ENCODE peak calls at places on chromosomes 13 and 19, in nine cellular contexts. One of them, this sample, is unnamed.
A peak's percentile ranks its signal among the peaks of the same experiment; 100 is the strongest.

GRCh38 chr13:30864352-30865130 is 41.5 kb upstream of the MEDAG start:
- DNase-seq in psoas muscle: no peak
- DNase-seq in effector memory CD4-positive, alpha-beta T cell: no peak
- DNase-seq in brain microvascular endothelial cell: peak; percentile 96
- DNase-seq in DND-41: no peak
- DNase-seq in naive B cell: no peak
- DNase-seq in left lung: no peak
- DNase-seq in cardiac fibroblast: peak; percentile 95
- DNase-seq in stimulated activated CD8-positive, alpha-beta memory T cell treated with anti-CD3 and anti-CD28 coated beads, Interleukin-2, amount 100 ng/mL, for 1 hour: no peak
- DNase-seq in this sample: peak; percentile 98

GRCh38 chr13:77518266-77518665 is 17.2 kb upstream of the SCEL start:
- DNase-seq in psoas muscle: no peak
- DNase-seq in effector memory CD4-positive, alpha-beta T cell: no peak
- DNase-seq in brain microvascular endothelial cell: no peak
- DNase-seq in DND-41: no peak
- DNase-seq in naive B cell: no peak
- DNase-seq in left lung: no peak
- DNase-seq in cardiac fibroblast: no peak
- DNase-seq in stimulated activated CD8-positive, alpha-beta memory T cell treated with anti-CD3 and anti-CD28 coated beads, Interleukin-2, amount 100 ng/mL, for 1 hour: no peak
- DNase-seq in this sample: no peak

GRCh38 chr13:75417006-75417384 is 65.0 kb downstream of the TBC1D4 start:
- DNase-seq in psoas muscle: peak; percentile 69
- DNase-seq in effector memory CD4-positive, alpha-beta T cell: no peak
- DNase-seq in brain microvascular endothelial cell: no peak
- DNase-seq in DND-41: no peak
- DNase-seq in naive B cell: no peak
- DNase-seq in left lung: no peak
- DNase-seq in cardiac fibroblast: peak; percentile 18
- DNase-seq in stimulated activated CD8-positive, alpha-beta memory T cell treated with anti-CD3 and anti-CD28 coated beads, Interleukin-2, amount 100 ng/mL, for 1 hour: no peak
- DNase-seq in this sample: no peak

GRCh38 chr19:50947123-50947522 is 5.7 kb downstream of the KLK5 start:
- DNase-seq in psoas muscle: no peak
- DNase-seq in effector memory CD4-positive, alpha-beta T cell: no peak
- DNase-seq in brain microvascular endothelial cell: no peak
- DNase-seq in DND-41: no peak
- DNase-seq in naive B cell: no peak
- DNase-seq in left lung: no peak
- DNase-seq in cardiac fibroblast: no peak
- DNase-seq in stimulated activated CD8-positive, alpha-beta memory T cell treated with anti-CD3 and anti-CD28 coated beads, Interleukin-2, amount 100 ng/mL, for 1 hour: no peak
- DNase-seq in this sample: no peak

GRCh38 chr13:105804561-105805190 is 730.8 kb downstream of the EFNB2 start:
- DNase-seq in psoas muscle: no peak
- DNase-seq in effector memory CD4-positive, alpha-beta T cell: no peak
- DNase-seq in brain microvascular endothelial cell: peak; percentile 76
- DNase-seq in DND-41: no peak
- DNase-seq in naive B cell: no peak
- DNase-seq in left lung: no peak
- DNase-seq in cardiac fibroblast: peak; percentile 30
- DNase-seq in stimulated activated CD8-positive, alpha-beta memory T cell treated with anti-CD3 and anti-CD28 coated beads, Interleukin-2, amount 100 ng/mL, for 1 hour: no peak
- DNase-seq in this sample: peak; percentile 63

GRCh38 chr19:4803736-4804695 is 12.5 kb downstream of the FEM1A start:
- DNase-seq in psoas muscle: peak; percentile 84
- DNase-seq in effector memory CD4-positive, alpha-beta T cell: peak; percentile 45
- DNase-seq in brain microvascular endothelial cell: peak; percentile 34
- DNase-seq in DND-41: peak; percentile 80
- DNase-seq in naive B cell: peak; percentile 67
- DNase-seq in left lung: peak; percentile 87
- DNase-seq in cardiac fibroblast: no peak
- DNase-seq in stimulated activated CD8-positive, alpha-beta memory T cell treated with anti-CD3 and anti-CD28 coated beads, Interleukin-2, amount 100 ng/mL, for 1 hour: no peak
- DNase-seq in this sample: peak; percentile 47

GRCh38 chr19:5321851-5322681 is 18.5 kb downstream of the PTPRS start:
- DNase-seq in psoas muscle: no peak
- DNase-seq in effector memory CD4-positive, alpha-beta T cell: no peak
- DNase-seq in brain microvascular endothelial cell: no peak
- DNase-seq in DND-41: no peak
- DNase-seq in naive B cell: peak; percentile 46
- DNase-seq in left lung: peak; percentile 54
- DNase-seq in cardiac fibroblast: no peak
- DNase-seq in stimulated activated CD8-positive, alpha-beta memory T cell treated with anti-CD3 and anti-CD28 coated beads, Interleukin-2, amount 100 ng/mL, for 1 hour: no peak
- DNase-seq in this sample: no peak

GRCh38 chr19:17260842-17261325 is 3.7 kb downstream of the USHBP1 start:
- DNase-seq in psoas muscle: peak; percentile 91
- DNase-seq in effector memory CD4-positive, alpha-beta T cell: peak; percentile 83
- DNase-seq in brain microvascular endothelial cell: peak; percentile 48
- DNase-seq in DND-41: peak; percentile 87
- DNase-seq in naive B cell: peak; percentile 79
- DNase-seq in left lung: peak; percentile 97
- DNase-seq in cardiac fibroblast: peak; percentile 83
- DNase-seq in stimulated activated CD8-positive, alpha-beta memory T cell treated with anti-CD3 and anti-CD28 coated beads, Interleukin-2, amount 100 ng/mL, for 1 hour: peak; percentile 77
- DNase-seq in this sample: peak; percentile 78

GRCh38 chr19:38417544-38418506 is 8.2 kb downstream of the RASGRP4 start:
- DNase-seq in psoas muscle: peak; percentile 80
- DNase-seq in effector memory CD4-positive, alpha-beta T cell: peak; percentile 42
- DNase-seq in brain microvascular endothelial cell: no peak
- DNase-seq in DND-41: no peak
- DNase-seq in naive B cell: peak; percentile 50
- DNase-seq in left lung: peak; percentile 96
- DNase-seq in cardiac fibroblast: no peak
- DNase-seq in stimulated activated CD8-positive, alpha-beta memory T cell treated with anti-CD3 and anti-CD28 coated beads, Interleukin-2, amount 100 ng/mL, for 1 hour: no peak
- DNase-seq in this sample: no peak